ENCODE peak calls at places on chromosomes 12 and 14, in six cellular contexts. One of them, this sample, is unnamed.

GRCh38 chr12:66352197-66352596 is 49.9 kb downstream of the HELB start:
- DNase-seq in SK-N-SH: peak
- DNase-seq in stomach: no peak
- DNase-seq in upper lobe of left lung: no peak
- DNase-seq in ovary: no peak
- DNase-seq in A549: peak
- DNase-seq in this sample: no peak

GRCh38 chr14:105536691-105537579 is 10.6 kb downstream of the TMEM121 start:
- DNase-seq in SK-N-SH: peak
- DNase-seq in stomach: no peak
- DNase-seq in upper lobe of left lung: peak
- DNase-seq in ovary: no peak
- DNase-seq in A549: no peak
- DNase-seq in this sample: no peak

GRCh38 chr14:30708157-30708556 is 86.0 kb downstream of the SCFD1 start:
- DNase-seq in SK-N-SH: no peak
- DNase-seq in stomach: no peak
- DNase-seq in upper lobe of left lung: no peak
- DNase-seq in ovary: no peak
- DNase-seq in A549: peak
- DNase-seq in this sample: no peak

GRCh38 chr12:3078086-3078820 is 1.1 kb downstream of the TSPAN9 start:
- DNase-seq in SK-N-SH: no peak
- DNase-seq in stomach: no peak
- DNase-seq in upper lobe of left lung: no peak
- DNase-seq in ovary: no peak
- DNase-seq in A549: no peak
- DNase-seq in this sample: no peak

GRCh38 chr14:101733211-101733610 is 28.3 kb upstream of the PPP2R5C start:
- DNase-seq in SK-N-SH: no peak
- DNase-seq in stomach: no peak
- DNase-seq in upper lobe of left lung: no peak
- DNase-seq in ovary: no peak
- DNase-seq in A549: no peak
- DNase-seq in this sample: no peak

GRCh38 chr14:68018598-68018997 is 199.0 kb downstream of the RAD51B start:
- DNase-seq in SK-N-SH: no peak
- DNase-seq in stomach: no peak
- DNase-seq in upper lobe of left lung: no peak
- DNase-seq in ovary: no peak
- DNase-seq in A549: no peak
- DNase-seq in this sample: no peak

GRCh38 chr14:37599527-37600368 is 4.3 kb downstream of the TTC6 start:
- DNase-seq in SK-N-SH: no peak
- DNase-seq in stomach: no peak
- DNase-seq in upper lobe of left lung: peak
- DNase-seq in ovary: no peak
- DNase-seq in A549: no peak
- DNase-seq in this sample: no peak

GRCh38 chr12:62250671-62251608 is 9.3 kb upstream of the USP15 start:
- DNase-seq in SK-N-SH: no peak
- DNase-seq in stomach: no peak
- DNase-seq in upper lobe of left lung: no peak
- DNase-seq in ovary: no peak
- DNase-seq in A549: no peak
- DNase-seq in this sample: no peak

GRCh38 chr14:23442721-23443356 is 7.4 kb upstream of the MYH7 start:
- DNase-seq in SK-N-SH: no peak
- DNase-seq in stomach: no peak
- DNase-seq in upper lobe of left lung: no peak
- DNase-seq in ovary: no peak
- DNase-seq in A549: no peak
- DNase-seq in this sample: no peak

GRCh38 chr12:105057174-105057573 is 27.1 kb downstream of the ALDH1L2 start:
- DNase-seq in SK-N-SH: no peak
- DNase-seq in stomach: no peak
- DNase-seq in upper lobe of left lung: no peak
- DNase-seq in ovary: no peak
- DNase-seq in A549: no peak
- DNase-seq in this sample: no peak

GRCh38 chr14:68476212-68476964 is 316.5 kb downstream of the ZFP36L1 start:
- DNase-seq in SK-N-SH: no peak
- DNase-seq in stomach: no peak
- DNase-seq in upper lobe of left lung: no peak
- DNase-seq in ovary: no peak
- DNase-seq in A549: peak
- DNase-seq in this sample: peak

GRCh38 chr14:56555921-56556570 is 23.6 kb upstream of the TMEM260 start:
- DNase-seq in SK-N-SH: peak
- DNase-seq in stomach: no peak
- DNase-seq in upper lobe of left lung: no peak
- DNase-seq in ovary: no peak
- DNase-seq in A549: peak
- DNase-seq in this sample: no peak

GRCh38 chr14:74018704-74019407 is at the start of the genes BBOF1 and ENTPD5:
- DNase-seq in SK-N-SH: peak
- DNase-seq in stomach: peak
- DNase-seq in upper lobe of left lung: peak
- DNase-seq in ovary: peak
- DNase-seq in A549: peak
- DNase-seq in this sample: peak

GRCh38 chr14:101500061-101500460 is 61.2 kb upstream of the DIO3 start:
- DNase-seq in SK-N-SH: no peak
- DNase-seq in stomach: no peak
- DNase-seq in upper lobe of left lung: no peak
- DNase-seq in ovary: peak
- DNase-seq in A549: no peak
- DNase-seq in this sample: no peak

GRCh38 chr14:60722163-60722835 is 1.9 kb downstream of the SIX4 start:
- DNase-seq in SK-N-SH: peak
- DNase-seq in stomach: peak
- DNase-seq in upper lobe of left lung: peak
- DNase-seq in ovary: peak
- DNase-seq in A549: peak
- DNase-seq in this sample: peak

GRCh38 chr14:71321556-71322315 is 414.5 kb downstream of the PCNX1 start:
- DNase-seq in SK-N-SH: no peak
- DNase-seq in stomach: no peak
- DNase-seq in upper lobe of left lung: no peak
- DNase-seq in ovary: no peak
- DNase-seq in A549: peak
- DNase-seq in this sample: no peak

GRCh38 chr14:83164016-83164415 is 1630.4 kb upstream of the SEL1L start:
- DNase-seq in SK-N-SH: no peak
- DNase-seq in stomach: no peak
- DNase-seq in upper lobe of left lung: no peak
- DNase-seq in ovary: no peak
- DNase-seq in A549: no peak
- DNase-seq in this sample: no peak

GRCh38 chr14:24436355-24437019 is 6.1 kb downstream of the SDR39U1 start:
- DNase-seq in SK-N-SH: peak
- DNase-seq in stomach: no peak
- DNase-seq in upper lobe of left lung: no peak
- DNase-seq in ovary: peak
- DNase-seq in A549: peak
- DNase-seq in this sample: no peak

GRCh38 chr12:26274441-26275312 is 79.3 kb downstream of the SSPN start:
- DNase-seq in SK-N-SH: peak
- DNase-seq in stomach: peak
- DNase-seq in upper lobe of left lung: no peak
- DNase-seq in ovary: peak
- DNase-seq in A549: peak
- DNase-seq in this sample: peak

GRCh38 chr12:124682425-124683329 is 115.3 kb upstream of the NCOR2 start:
- DNase-seq in SK-N-SH: no peak
- DNase-seq in stomach: no peak
- DNase-seq in upper lobe of left lung: peak
- DNase-seq in ovary: no peak
- DNase-seq in A549: no peak
- DNase-seq in this sample: no peak

GRCh38 chr14:82667501-82667900 is 1133.8 kb upstream of the SEL1L start:
- DNase-seq in SK-N-SH: no peak
- DNase-seq in stomach: no peak
- DNase-seq in upper lobe of left lung: no peak
- DNase-seq in ovary: no peak
- DNase-seq in A549: no peak
- DNase-seq in this sample: no peak

GRCh38 chr14:23061995-23062394 is 4.7 kb upstream of the CDH24 start:
- DNase-seq in SK-N-SH: no peak
- DNase-seq in stomach: peak
- DNase-seq in upper lobe of left lung: no peak
- DNase-seq in ovary: peak
- DNase-seq in A549: peak
- DNase-seq in this sample: peak

GRCh38 chr14:73248294-73248868 is 11.1 kb downstream of the PAPLN start:
- DNase-seq in SK-N-SH: no peak
- DNase-seq in stomach: no peak
- DNase-seq in upper lobe of left lung: no peak
- DNase-seq in ovary: no peak
- DNase-seq in A549: no peak
- DNase-seq in this sample: no peak

GRCh38 chr12:54581412-54581811 is 7.0 kb downstream of the PPP1R1A start:
- DNase-seq in SK-N-SH: no peak
- DNase-seq in stomach: no peak
- DNase-seq in upper lobe of left lung: no peak
- DNase-seq in ovary: no peak
- DNase-seq in A549: no peak
- DNase-seq in this sample: no peak

GRCh38 chr12:127503221-127503620 is 763.7 kb upstream of the TMEM132C start:
- DNase-seq in SK-N-SH: no peak
- DNase-seq in stomach: no peak
- DNase-seq in upper lobe of left lung: no peak
- DNase-seq in ovary: no peak
- DNase-seq in A549: no peak
- DNase-seq in this sample: no peak
- TF ChIP-seq EP300 in SK-N-SH: no peak
- TF ChIP-seq EP300 in stomach: no peak
- TF ChIP-seq EP300 in upper lobe of left lung: no peak
- TF ChIP-seq EP300 in ovary: no peak
- TF ChIP-seq EP300 in A549: no peak
- TF ChIP-seq EP300 in this sample: no peak

GRCh38 chr12:93783827-93784226 is 106.7 kb downstream of the CRADD start:
- DNase-seq in SK-N-SH: peak
- DNase-seq in stomach: no peak
- DNase-seq in upper lobe of left lung: no peak
- DNase-seq in ovary: no peak
- DNase-seq in A549: no peak
- DNase-seq in this sample: no peak
- TF ChIP-seq EP300 in SK-N-SH: no peak
- TF ChIP-seq EP300 in stomach: no peak
- TF ChIP-seq EP300 in upper lobe of left lung: no peak
- TF ChIP-seq EP300 in ovary: no peak
- TF ChIP-seq EP300 in A549: no peak
- TF ChIP-seq EP300 in this sample: no peak

GRCh38 chr14:91380610-91381371 is 36.8 kb downstream of the CCDC88C start:
- DNase-seq in SK-N-SH: no peak
- DNase-seq in stomach: no peak
- DNase-seq in upper lobe of left lung: no peak
- DNase-seq in ovary: no peak
- DNase-seq in A549: no peak
- DNase-seq in this sample: peak

GRCh38 chr14:91381801-91382670 is 35.6 kb downstream of the CCDC88C start:
- DNase-seq in SK-N-SH: no peak
- DNase-seq in stomach: no peak
- DNase-seq in upper lobe of left lung: no peak
- DNase-seq in ovary: no peak
- DNase-seq in A549: no peak
- DNase-seq in this sample: no peak

GRCh38 chr14:91382712-91383111 is 34.9 kb downstream of the CCDC88C start:
- DNase-seq in SK-N-SH: no peak
- DNase-seq in stomach: no peak
- DNase-seq in upper lobe of left lung: no peak
- DNase-seq in ovary: no peak
- DNase-seq in A549: no peak
- DNase-seq in this sample: no peak

GRCh38 chr14:91385227-91385626 is 32.4 kb downstream of the CCDC88C start:
- DNase-seq in SK-N-SH: no peak
- DNase-seq in stomach: no peak
- DNase-seq in upper lobe of left lung: no peak
- DNase-seq in ovary: no peak
- DNase-seq in A549: no peak
- DNase-seq in this sample: no peak

DNA sequence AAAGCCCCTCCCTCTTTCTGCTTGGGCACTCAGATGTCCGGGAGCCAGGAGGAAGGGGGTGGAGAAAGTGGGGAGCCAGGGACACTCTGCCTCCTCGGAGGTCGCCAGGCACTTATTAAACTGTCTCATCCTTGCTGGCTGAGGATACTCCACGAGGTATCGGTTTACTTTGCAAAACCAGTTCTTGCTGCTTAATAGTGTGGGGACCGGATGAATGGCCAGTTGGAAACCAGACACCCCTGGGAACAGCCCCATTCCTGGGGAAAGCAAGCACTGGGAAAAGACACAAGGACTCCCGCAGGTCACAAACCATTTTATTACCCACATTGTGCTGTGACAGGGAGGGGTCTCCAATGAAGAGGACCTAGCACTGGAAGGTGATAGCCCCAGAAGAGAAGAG is 34.2 kb downstream of the CCDC88C start:
- DNase-seq in SK-N-SH: no peak
- DNase-seq in stomach: no peak
- DNase-seq in upper lobe of left lung: no peak
- DNase-seq in ovary: no peak
- DNase-seq in A549: no peak
- DNase-seq in this sample: no peak
- TF ChIP-seq EP300 in SK-N-SH: no peak
- TF ChIP-seq EP300 in stomach: no peak
- TF ChIP-seq EP300 in upper lobe of left lung: no peak
- TF ChIP-seq EP300 in ovary: no peak
- TF ChIP-seq EP300 in A549: no peak
- TF ChIP-seq EP300 in this sample: no peak

DNA sequence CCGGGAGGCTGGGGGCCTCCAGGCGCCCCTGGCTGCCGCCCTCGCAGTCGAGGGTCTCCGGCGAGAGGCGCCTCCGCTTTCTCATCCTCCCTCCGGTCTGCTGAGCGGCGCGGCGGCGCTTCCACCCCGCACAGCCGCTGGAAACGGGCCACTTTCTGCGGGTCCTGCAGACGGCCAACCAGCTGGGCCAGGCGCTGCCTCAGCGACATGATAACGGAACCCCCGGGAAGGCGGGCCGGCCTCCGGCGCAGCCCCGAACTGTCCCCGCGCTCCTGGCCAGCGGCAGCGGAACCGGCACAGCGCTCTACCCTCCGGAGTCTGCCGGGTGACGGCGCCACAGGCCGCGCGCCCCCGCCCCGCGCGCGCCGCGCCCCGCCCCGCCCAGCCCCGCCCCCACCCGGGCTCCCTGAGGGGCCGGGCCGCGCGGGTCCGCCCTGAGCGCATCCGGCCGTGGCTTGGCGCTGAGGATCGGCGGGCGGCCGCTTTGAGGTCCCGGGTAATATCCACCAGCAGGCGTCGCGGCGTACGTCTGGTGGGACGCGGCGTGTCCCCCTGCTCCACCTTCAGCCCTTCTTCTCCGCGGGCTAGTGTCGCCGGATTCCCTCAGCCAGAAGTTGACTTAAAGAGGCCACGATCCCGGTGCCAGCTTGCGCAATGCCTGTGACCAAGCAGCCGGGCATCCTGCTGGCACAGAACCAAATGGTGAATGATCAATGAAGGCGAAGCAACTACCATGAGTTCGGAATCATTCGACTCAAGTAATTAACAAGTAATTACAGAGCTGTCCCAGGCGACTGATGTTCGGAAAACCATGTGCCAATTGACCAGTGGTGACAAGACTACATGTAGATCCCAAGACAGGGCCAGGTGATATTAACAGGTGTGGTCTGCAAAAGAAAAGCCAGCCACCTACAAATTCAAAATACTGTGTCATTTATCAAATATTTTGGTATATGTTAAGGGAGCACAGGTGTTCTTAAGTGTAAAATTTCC is at the start of gene SGPP1:
- DNase-seq in SK-N-SH: peak
- DNase-seq in stomach: peak
- DNase-seq in upper lobe of left lung: peak
- DNase-seq in ovary: peak
- DNase-seq in A549: peak
- DNase-seq in this sample: peak
- TF ChIP-seq EP300 in SK-N-SH: no peak
- TF ChIP-seq EP300 in stomach: no peak
- TF ChIP-seq EP300 in upper lobe of left lung: no peak
- TF ChIP-seq EP300 in ovary: no peak
- TF ChIP-seq EP300 in A549: no peak
- TF ChIP-seq EP300 in this sample: no peak